ENCODE peak calls at places on chromosomes 13 and 19, in ten cellular contexts. M is WTC11, C is PC-3, G is SJSA1, P is hypothalamus, F is WERI-Rb-1, Y is NCI-H2081, E is GOT3, S is retinal pigment epithelial cell, U is kidney. K is an unnamed sample.

GRCh38 chr13:99308481-99309087 is 1.4 kb upstream of the GPR183 start:
- DNase-seq in P (no peak), F (no peak), E (no peak), G (peak), Y (no peak), C (no peak), U (no peak), S (no peak), M (no peak), K (no peak)

GRCh38 chr13:74077847-74078246 is 56.4 kb downstream of the KLF12 start:
- DNase-seq in S (no peak), F (no peak), U (no peak), C (no peak), E (no peak), Y (no peak), M (no peak), G (peak), P (no peak), K (no peak)

GRCh38 chr13:75299206-75299605 is 182.8 kb downstream of the TBC1D4 start:
- DNase-seq in F (no peak), G (no peak), E (no peak), M (no peak), U (no peak), S (no peak), P (no peak), C (no peak), Y (no peak), K (no peak)

GRCh38 chr13:65166675-65167074 is 2063.5 kb downstream of the PCDH9 start:
- DNase-seq in P (no peak), S (no peak), Y (no peak), C (no peak), F (no peak), G (no peak), E (no peak), M (no peak), U (no peak), K (no peak)

GRCh38 chr13:30864352-30865130 is 41.5 kb upstream of the MEDAG start:
- DNase-seq in E (no peak), S (peak), Y (no peak), P (no peak), G (no peak), C (no peak), U (no peak), M (no peak), F (peak), K (no peak)

GRCh38 chr19:17488593-17489391 is 18.5 kb downstream of the SLC27A1 start:
- DNase-seq in C (peak), E (no peak), P (no peak), Y (peak), U (peak), M (peak), G (no peak), S (no peak), F (peak), K (peak)

GRCh38 chr13:19927117-19927734 is 31.3 kb upstream of the ZMYM2 start:
- DNase-seq in Y (peak), F (no peak), S (no peak), M (no peak), P (no peak), C (peak), G (peak), E (no peak), U (no peak), K (no peak)

GRCh38 chr19:47280183-47280797 is 5.6 kb downstream of the INAFM1 start:
- DNase-seq in F (peak), P (no peak), C (peak), E (no peak), S (no peak), U (no peak), Y (no peak), G (no peak), M (peak), K (peak)

GRCh38 chr19:36009220-36009619 is 607 bp upstream of the SYNE4 start:
- DNase-seq in U (peak), S (peak), P (peak), C (peak), F (peak), E (no peak), Y (peak), G (no peak), M (peak), K (no peak)

GRCh38 chr13:68749801-68750200 is 1357.8 kb upstream of the ATXN8OS start:
- DNase-seq in M (no peak), Y (no peak), S (no peak), F (no peak), P (no peak), U (no peak), G (no peak), C (peak), E (no peak), K (no peak)

GRCh38 chr13:95641291-95641811 is 3.2 kb downstream of the DZIP1 start:
- DNase-seq in C (no peak), U (peak), F (no peak), S (no peak), P (no peak), M (peak), Y (no peak), E (no peak), G (no peak), K (no peak)

GRCh38 chr19:39823693-39824092 is 10.3 kb downstream of the DYRK1B start:
- DNase-seq in F (peak), U (no peak), P (no peak), M (no peak), S (no peak), G (no peak), E (no peak), C (no peak), Y (peak), K (no peak)

GRCh38 chr13:50735071-50735470 is 108.4 kb downstream of the DLEU7 start:
- DNase-seq in P (no peak), G (peak), M (no peak), S (no peak), E (no peak), Y (no peak), F (no peak), U (no peak), C (no peak), K (no peak)

GRCh38 chr13:113736258-113736731 is 22.7 kb upstream of the TMEM255B start:
- DNase-seq in C (no peak), U (peak), M (no peak), Y (no peak), F (no peak), P (no peak), G (no peak), E (no peak), S (no peak), K (no peak)

GRCh38 chr13:99053636-99054233 is 75.9 kb upstream of the DOCK9 start:
- DNase-seq in P (no peak), F (peak), G (no peak), Y (no peak), C (no peak), S (no peak), U (no peak), M (no peak), E (no peak), K (no peak)

GRCh38 chr13:45833663-45834062 is 17.9 kb downstream of the SIAH3 start:
- DNase-seq in Y (no peak), F (no peak), S (peak), C (peak), P (no peak), U (no peak), E (no peak), G (no peak), M (no peak), K (no peak)

GRCh38 chr19:15913384-15913783 is 15.5 kb upstream of the CYP4F2 start:
- DNase-seq in M (no peak), C (no peak), Y (no peak), P (no peak), U (no peak), F (no peak), S (no peak), G (no peak), E (no peak), K (no peak)

GRCh38 chr13:112684444-112684843 is 5.4 kb upstream of the ATP11A start:
- DNase-seq in P (no peak), S (no peak), C (no peak), M (no peak), U (no peak), E (no peak), Y (no peak), F (no peak), G (no peak), K (no peak)

GRCh38 chr13:113102727-113103126 is 2.9 kb upstream of the F7 start:
- DNase-seq in Y (no peak), E (no peak), G (no peak), C (no peak), F (no peak), S (no peak), U (no peak), M (no peak), P (no peak), K (no peak)

GRCh38 chr19:10533656-10534386 is 9.9 kb upstream of the ATG4D start:
- DNase-seq in P (no peak), F (no peak), S (peak), U (no peak), Y (no peak), G (peak), C (no peak), M (no peak), E (no peak), K (no peak)

GRCh38 chr19:46710687-46711086 is 6.2 kb downstream of the PRKD2 start:
- DNase-seq in G (no peak), U (no peak), C (no peak), M (peak), F (no peak), P (no peak), Y (no peak), E (no peak), S (no peak), K (no peak)

GRCh38 chr19:50602935-50603334 is 34.7 kb upstream of the LRRC4B start:
- DNase-seq in Y (no peak), C (no peak), G (no peak), P (no peak), M (no peak), E (no peak), F (no peak), S (no peak), U (no peak), K (no peak)

GRCh38 chr13:99948411-99948810 is 23.2 kb downstream of the ZIC5 start:
- DNase-seq in G (no peak), S (no peak), E (no peak), Y (no peak), U (no peak), C (no peak), M (no peak), P (no peak), F (no peak), K (no peak)

GRCh38 chr19:4295972-4296771 is 6.0 kb downstream of the TMIGD2 start:
- DNase-seq in E (no peak), U (no peak), Y (peak), C (no peak), P (no peak), F (no peak), S (no peak), M (no peak), G (no peak), K (no peak)

GRCh38 chr19:31946491-31946890 is 398.9 kb upstream of the ZNF507 start:
- DNase-seq in S (no peak), C (no peak), P (no peak), Y (no peak), M (no peak), G (no peak), E (no peak), U (no peak), F (no peak), K (no peak)

GRCh38 chr13:97194473-97194872 is 27.7 kb upstream of the MBNL2 start:
- DNase-seq in G (peak), U (no peak), F (no peak), C (peak), Y (no peak), M (no peak), E (no peak), P (no peak), S (peak), K (no peak)

GRCh38 chr13:46905249-46905648 is 8.4 kb upstream of the HTR2A start:
- DNase-seq in S (no peak), M (no peak), Y (no peak), F (no peak), P (no peak), U (no peak), G (no peak), C (peak), E (no peak), K (no peak)

GRCh38 chr13:104008571-104009435 is 942.6 kb upstream of the SLC10A2 start:
- DNase-seq in F (no peak), M (no peak), C (peak), G (peak), U (no peak), Y (no peak), P (no peak), E (no peak), S (no peak), K (no peak)

GRCh38 chr13:100545684-100546061 is 42.9 kb downstream of the GGACT start:
- DNase-seq in E (no peak), C (no peak), M (no peak), F (no peak), S (no peak), P (no peak), G (no peak), Y (no peak), U (no peak), K (no peak)

GRCh38 chr13:45737571-45738002 is 35.5 kb downstream of the CBY2 start:
- DNase-seq in G (no peak), E (no peak), M (peak), U (no peak), S (no peak), C (no peak), F (peak), Y (no peak), P (no peak), K (no peak)

GRCh38 chr19:52621376-52621775 is 16.8 kb downstream of the ZNF83 start:
- DNase-seq in F (no peak), E (no peak), U (no peak), Y (no peak), P (no peak), M (no peak), S (no peak), C (no peak), G (no peak), K (no peak)

GRCh38 chr13:101258509-101258908 is 157.8 kb downstream of the NALCN start:
- DNase-seq in M (no peak), C (no peak), Y (no peak), P (no peak), F (no peak), U (no peak), E (no peak), S (no peak), G (no peak), K (no peak)

GRCh38 chr13:26058704-26059103 is 6.9 kb upstream of the SHISA2 start:
- DNase-seq in G (no peak), F (no peak), Y (no peak), S (no peak), U (no peak), C (no peak), P (no peak), E (no peak), M (no peak), K (no peak)

GRCh38 chr13:50410921-50411712 is 395.9 kb downstream of the KCNRG start:
- DNase-seq in M (no peak), C (peak), P (no peak), Y (no peak), E (no peak), F (no peak), G (peak), S (peak), U (peak), K (no peak)